ENCODE peak calls at places on chromosomes 2 and 18, in eight cellular contexts. Z is astrocyte of the spinal cord; J is prostate gland; Q is kidney epithelial cell; A is tibial nerve; R is CD8-positive, alpha-beta T cell; G is GM23338; U is astrocyte of the cerebellum. Y is an unnamed sample.

GRCh38 chr2:143950675-143951074 is 569.2 kb downstream of the ZEB2 start:
- DNase-seq in Z (no peak), J (no peak), Q (no peak), A (no peak), R (no peak), G (no peak), U (no peak), Y (no peak)

GRCh38 chr2:45119038-45119437 is 109.8 kb upstream of the SIX2 start:
- DNase-seq in Z (peak; percentile 72), J (no peak), Q (peak; percentile 65), A (no peak), R (no peak), G (no peak), U (peak; percentile 34), Y (no peak)

GRCh38 chr2:1472350-1472749 is 59.1 kb downstream of the TPO start:
- DNase-seq in Z (no peak), J (no peak), Q (no peak), A (no peak), R (no peak), G (no peak), U (no peak), Y (no peak)

GRCh38 chr2:222445226-222445625 is 20.9 kb downstream of the SGPP2 start:
- DNase-seq in Z (peak; percentile 17), J (no peak), Q (no peak), A (no peak), R (no peak), G (peak; percentile 13), U (no peak), Y (no peak)

GRCh38 chr2:20596193-20596972 is 54.5 kb downstream of the HS1BP3 start:
- DNase-seq in Z (no peak), J (no peak), Q (no peak), A (peak; percentile 10), R (no peak), G (no peak), U (no peak), Y (no peak)

GRCh38 chr18:43486462-43486861 is 209.2 kb upstream of the SYT4 start:
- DNase-seq in Z (no peak), J (no peak), Q (no peak), A (no peak), R (no peak), G (peak; percentile 73), U (no peak), Y (no peak)

GRCh38 chr18:52829876-52830390 is 489.9 kb downstream of the DCC start:
- DNase-seq in Z (no peak), J (no peak), Q (no peak), A (no peak), R (no peak), G (no peak), U (no peak), Y (no peak)

GRCh38 chr2:57497489-57498096 is 549.0 kb upstream of the VRK2 start:
- DNase-seq in Z (peak; percentile 53), J (peak; percentile 10), Q (no peak), A (no peak), R (no peak), G (peak; percentile 82), U (peak; percentile 45), Y (peak; percentile 4)

DNA sequence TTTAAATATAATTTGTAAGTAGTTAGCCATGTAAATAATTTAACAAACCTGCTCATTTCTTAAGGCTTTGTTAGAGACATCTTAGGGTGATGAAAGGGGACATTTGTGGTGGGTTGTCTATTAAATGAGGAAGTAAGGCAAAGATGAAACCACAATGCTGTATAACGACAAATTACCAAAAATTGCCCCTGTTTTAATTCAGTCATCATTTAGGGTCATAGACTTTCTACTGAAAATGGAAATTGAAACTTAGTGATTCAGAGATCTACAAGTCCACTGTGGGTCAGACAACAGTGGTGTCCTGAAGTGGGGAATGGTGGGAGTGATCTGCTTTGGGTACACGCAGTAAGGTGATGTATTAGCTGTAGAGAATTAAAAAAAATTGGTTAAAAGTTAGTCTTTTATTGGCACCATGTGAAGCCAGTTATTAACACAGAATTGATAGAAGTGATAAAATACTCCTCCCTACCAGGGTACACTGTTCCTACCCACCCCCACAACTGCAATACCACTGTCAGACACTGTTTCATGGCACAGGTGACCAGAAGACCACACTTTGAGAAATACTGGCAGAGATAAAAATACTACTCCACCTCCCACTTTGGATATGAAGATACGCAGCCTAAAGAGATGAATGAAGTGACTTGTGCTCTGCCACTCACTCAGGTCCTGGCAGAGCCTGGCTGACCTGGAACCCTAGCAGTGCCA is 13.4 kb downstream of the CERS6 start:
- DNase-seq in Z (no peak), J (no peak), Q (no peak), A (no peak), R (no peak), G (no peak), U (no peak), Y (no peak)
- H3K4me3 ChIP-seq in Z (no peak overlapping the region), J (no peak overlapping the region), Q (no peak overlapping the region), A (no peak overlapping the region), R (no peak overlapping the region), G (no peak overlapping the region), U (no peak overlapping the region), Y (no peak overlapping the region)

GRCh38 chr18:5068856-5069255 is 128.2 kb downstream of the AKAIN1 start:
- DNase-seq in Z (no peak), J (no peak), Q (no peak), A (no peak), R (no peak), G (no peak), U (no peak), Y (no peak)

GRCh38 chr18:5075297-5075696 is 121.8 kb downstream of the AKAIN1 start:
- DNase-seq in Z (no peak), J (no peak), Q (no peak), A (no peak), R (no peak), G (no peak), U (no peak), Y (no peak)

DNA sequence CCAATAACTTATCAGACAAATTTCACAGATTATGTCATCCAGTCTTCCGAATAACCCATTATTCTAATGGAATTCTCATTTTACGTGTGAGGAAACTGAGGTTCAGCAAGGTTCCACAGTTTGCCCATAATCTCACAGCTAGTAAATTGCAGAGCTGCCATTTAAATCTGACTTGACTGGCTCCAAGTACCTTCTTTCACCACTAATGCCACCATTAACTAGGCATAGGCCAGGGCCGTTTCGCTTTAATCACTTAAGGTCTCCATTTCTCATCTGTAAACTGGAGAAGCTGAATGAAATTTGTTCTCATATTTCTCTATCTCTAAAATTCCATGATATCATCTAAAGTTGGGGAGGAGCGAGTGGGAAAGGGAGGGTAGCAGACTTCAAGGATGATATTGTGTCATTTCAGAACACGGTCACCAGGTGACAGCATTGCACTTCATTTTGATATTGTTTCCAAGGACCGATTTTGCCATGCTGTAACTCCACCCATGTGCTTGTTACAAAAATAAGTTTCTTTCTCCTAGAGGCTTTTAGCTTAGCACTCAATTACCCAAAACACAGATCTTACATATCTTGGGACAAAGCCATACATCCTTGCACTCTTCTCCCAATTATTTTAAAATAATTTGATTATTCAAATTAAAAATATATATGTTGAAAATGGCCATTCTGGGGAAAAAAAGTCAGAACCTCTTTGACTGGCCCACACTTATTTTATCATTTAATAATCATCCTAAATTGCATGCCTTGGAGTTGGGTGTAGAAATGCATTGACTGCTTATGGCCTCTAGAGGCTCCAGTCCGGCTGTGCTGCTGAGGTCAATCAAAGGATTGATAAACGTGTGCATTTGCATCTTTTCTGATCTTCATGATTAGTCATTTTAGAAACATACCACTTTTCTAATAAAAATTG is 123.8 kb downstream of the AKAIN1 start:
- DNase-seq in Z (peak; percentile 2), J (no peak), Q (no peak), A (no peak), R (no peak), G (peak; percentile 81), U (no peak), Y (no peak)
- TF ChIP-seq CTCF in Z (peak; percentile 17), J (no peak), Q (peak; percentile 41), A (peak; percentile 42), R (peak; percentile 69), G (peak; percentile 70), U (peak; percentile 32), Y (peak; percentile 10)

GRCh38 chr2:186484062-186484735 is 1.9 kb upstream of the ZC3H15 start:
- DNase-seq in Z (no peak), J (no peak), Q (no peak), A (no peak), R (no peak), G (no peak), U (no peak), Y (no peak)
- H3K4me3 ChIP-seq in Z (no peak overlapping the region), J (no peak overlapping the region), Q (no peak overlapping the region), A (peak overlapping the region; percentile 72), R (no peak overlapping the region), G (no peak overlapping the region), U (no peak overlapping the region), Y (no peak overlapping the region)

GRCh38 chr2:199484927-199485326 is 27.2 kb upstream of the SATB2 start:
- DNase-seq in Z (no peak), J (no peak), Q (no peak), A (no peak), R (no peak), G (peak; percentile 41), U (no peak), Y (no peak)
- TF ChIP-seq CTCF in Z (peak; percentile 44), J (no peak), Q (peak; percentile 28), A (no peak), R (no peak), G (peak; percentile 38), U (peak; percentile 47), Y (peak; percentile 68)

DNA sequence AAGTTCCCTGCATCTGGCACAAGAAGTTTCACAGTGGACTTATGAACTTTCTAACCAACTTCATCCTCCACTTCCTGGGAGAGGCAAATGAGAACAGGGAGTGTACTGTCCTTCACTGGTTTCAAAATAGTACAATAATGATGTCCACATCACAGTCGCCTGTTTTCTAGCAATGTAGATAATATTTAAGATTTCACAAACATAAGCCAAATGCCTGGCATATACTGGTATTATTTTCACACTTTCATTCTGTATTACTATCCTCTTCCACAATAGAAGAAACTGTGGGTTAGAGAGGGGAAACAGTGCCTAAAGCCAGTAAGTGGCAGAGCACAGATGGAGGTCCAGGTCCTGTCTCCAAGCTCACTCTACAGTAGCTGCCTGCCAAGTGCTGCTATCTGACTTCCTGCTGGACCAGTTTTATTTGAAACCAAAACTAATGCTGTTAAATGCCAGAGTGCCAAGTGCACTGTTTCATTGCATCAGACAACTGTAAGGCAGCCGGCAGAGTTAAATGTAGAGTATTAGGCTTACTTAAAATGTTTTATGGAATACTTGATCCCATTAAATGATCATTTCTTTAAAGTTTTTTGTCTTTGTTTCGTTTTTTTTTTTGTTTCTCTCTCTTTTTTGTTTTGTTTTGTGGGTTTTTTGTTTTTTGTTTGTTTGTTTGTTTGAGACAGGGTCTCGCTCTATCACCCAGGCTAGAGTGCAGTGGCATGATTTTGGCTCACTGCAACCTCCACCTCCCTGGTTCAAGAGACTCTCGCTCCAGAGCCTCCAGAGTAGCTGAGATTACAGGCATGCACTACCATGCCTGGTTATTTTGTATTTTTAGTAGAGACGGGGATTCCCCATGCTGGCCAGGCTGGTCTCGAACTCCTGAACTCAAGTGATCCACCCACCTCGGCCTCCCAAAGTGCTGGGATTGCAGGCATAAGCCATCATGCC is 15.1 kb downstream of the COBLL1 start:
- DNase-seq in Z (peak; percentile 69), J (peak; percentile 90), Q (no peak), A (no peak), R (no peak), G (peak; percentile 17), U (peak; percentile 36), Y (no peak)
- H3K4me3 ChIP-seq in Z (no peak overlapping the region), J (no peak overlapping the region), Q (no peak overlapping the region), A (no peak overlapping the region), R (no peak overlapping the region), G (no peak overlapping the region), U (no peak overlapping the region), Y (no peak overlapping the region)

GRCh38 chr2:218020281-218020680 is 17.5 kb upstream of the TNS1 start:
- DNase-seq in Z (no peak), J (no peak), Q (no peak), A (no peak), R (no peak), G (no peak), U (no peak), Y (no peak)
- TF ChIP-seq CTCF in Z (no peak), J (no peak), Q (no peak), A (no peak), R (no peak), G (no peak), U (no peak), Y (no peak)

GRCh38 chr2:202035089-202035940 is 1.7 kb downstream of the FZD7 start:
- DNase-seq in Z (peak; percentile 86), J (peak; percentile 54), Q (no peak), A (peak; percentile 42), R (peak; percentile 29), G (peak; percentile 64), U (no peak), Y (no peak)
- H3K4me3 ChIP-seq in Z (peak overlapping the region; percentile 73), J (peak overlapping the region; percentile 77), Q (peak overlapping the region; percentile 42), A (peak overlapping the region; percentile 64), R (peak overlapping the region; percentile 73), G (peak overlapping the region; percentile 97), U (peak overlapping the region; percentile 72), Y (peak overlapping the region; percentile 91)